ENCODE peak calls at places on chromosomes 7 and 10, in five cellular contexts. E, U, Q, N and Z are unnamed samples.

GRCh38 chr10:86955501-86956194 is 1.8 kb downstream of the MMRN2 start:
- DNase-seq in E (no peak), U (no peak), Q (peak; percentile 63), N (no peak), Z (no peak)

GRCh38 chr7:28037220-28038010 is 143.2 kb downstream of the JAZF1 start:
- DNase-seq in E (no peak), U (no peak), Q (no peak), N (peak; percentile 88), Z (no peak)

GRCh38 chr10:36380538-36380937 is 738.4 kb upstream of the FZD8 start:
- DNase-seq in E (no peak), U (no peak), Q (no peak), N (no peak), Z (no peak)

GRCh38 chr7:124457841-124458240 is 307.8 kb downstream of the GPR37 start:
- DNase-seq in E (no peak), U (no peak), Q (no peak), N (no peak), Z (no peak)

GRCh38 chr10:80133221-80133620 is 691 bp downstream of the PLAC9 start:
- DNase-seq in E (no peak), U (no peak), Q (no peak), N (peak; percentile 70), Z (no peak)

GRCh38 chr10:127415901-127416630 is 133.0 kb upstream of the NPS start:
- DNase-seq in E (no peak), U (no peak), Q (no peak), N (no peak), Z (no peak)

GRCh38 chr10:30041394-30042105 is 17.8 kb downstream of the JCAD start:
- DNase-seq in E (no peak), U (no peak), Q (no peak), N (peak; percentile 48), Z (no peak)

GRCh38 chr7:13032524-13032923 is 345.1 kb downstream of the ARL4A start:
- DNase-seq in E (no peak), U (no peak), Q (no peak), N (no peak), Z (no peak)

GRCh38 chr7:2564970-2565546 is 6.3 kb downstream of the IQCE start:
- DNase-seq in E (no peak), U (no peak), Q (no peak), N (no peak), Z (no peak)

GRCh38 chr10:69415049-69415448 is 1.7 kb downstream of the TACR2 start:
- DNase-seq in E (no peak), U (no peak), Q (no peak), N (no peak), Z (no peak)

GRCh38 chr7:98254516-98254915 is 2.5 kb upstream of the TECPR1 start:
- DNase-seq in E (no peak), U (no peak), Q (no peak), N (no peak), Z (no peak)

GRCh38 chr10:58150290-58150689 is 117.4 kb downstream of the IPMK start:
- DNase-seq in E (no peak), U (no peak), Q (no peak), N (no peak), Z (no peak)

GRCh38 chr7:48101352-48101751 is 12.3 kb downstream of the UPP1 start:
- DNase-seq in E (no peak), U (no peak), Q (no peak), N (no peak), Z (no peak)

GRCh38 chr7:23449941-23450340 is 20.4 kb downstream of the IGF2BP3 start:
- DNase-seq in E (no peak), U (no peak), Q (no peak), N (no peak), Z (no peak)
- TF ChIP-seq CTCF in E (no peak), U (no peak), Q (no peak), N (no peak), Z (no peak)

GRCh38 chr10:71268751-71269150 is 50.3 kb upstream of the SLC29A3 start:
- DNase-seq in E (no peak), U (no peak), Q (no peak), N (no peak), Z (no peak)
- TF ChIP-seq CTCF in E (no peak), U (no peak), Q (no peak), N (no peak), Z (peak; percentile 1)

GRCh38 chr10:1643161-1643910 is 94.0 kb downstream of the ADARB2 start:
- DNase-seq in E (peak; percentile 65), U (no peak), Q (peak; percentile 72), N (no peak), Z (peak; percentile 66)
- TF ChIP-seq CTCF in E (no peak), U (no peak), Q (no peak), N (no peak), Z (no peak)

DNA sequence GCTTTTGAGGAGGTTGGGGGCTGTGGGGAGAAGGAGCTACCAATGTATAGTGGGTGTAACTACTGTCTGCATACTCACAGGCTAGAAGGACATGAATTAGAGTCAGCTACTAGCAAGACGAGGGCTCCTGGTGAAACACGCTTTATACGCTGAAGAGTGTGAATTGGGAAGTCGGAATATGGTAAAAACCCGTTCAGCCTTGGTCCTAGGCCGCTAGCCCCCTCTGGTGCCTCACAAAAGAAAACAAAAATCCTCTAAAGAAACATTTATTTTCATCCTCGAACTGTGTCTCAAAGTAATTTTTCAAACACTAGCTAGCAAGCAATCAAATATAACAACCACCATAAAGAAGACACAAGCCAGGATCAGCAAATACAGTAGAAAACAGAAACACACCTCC is 338.1 kb upstream of the SEMA3C start:
- DNase-seq in E (no peak), U (no peak), Q (no peak), N (peak; percentile 57), Z (peak; percentile 14)
- TF ChIP-seq CTCF in E (peak; percentile 41), U (no peak), Q (no peak), N (peak; percentile 41), Z (peak; percentile 47)

DNA sequence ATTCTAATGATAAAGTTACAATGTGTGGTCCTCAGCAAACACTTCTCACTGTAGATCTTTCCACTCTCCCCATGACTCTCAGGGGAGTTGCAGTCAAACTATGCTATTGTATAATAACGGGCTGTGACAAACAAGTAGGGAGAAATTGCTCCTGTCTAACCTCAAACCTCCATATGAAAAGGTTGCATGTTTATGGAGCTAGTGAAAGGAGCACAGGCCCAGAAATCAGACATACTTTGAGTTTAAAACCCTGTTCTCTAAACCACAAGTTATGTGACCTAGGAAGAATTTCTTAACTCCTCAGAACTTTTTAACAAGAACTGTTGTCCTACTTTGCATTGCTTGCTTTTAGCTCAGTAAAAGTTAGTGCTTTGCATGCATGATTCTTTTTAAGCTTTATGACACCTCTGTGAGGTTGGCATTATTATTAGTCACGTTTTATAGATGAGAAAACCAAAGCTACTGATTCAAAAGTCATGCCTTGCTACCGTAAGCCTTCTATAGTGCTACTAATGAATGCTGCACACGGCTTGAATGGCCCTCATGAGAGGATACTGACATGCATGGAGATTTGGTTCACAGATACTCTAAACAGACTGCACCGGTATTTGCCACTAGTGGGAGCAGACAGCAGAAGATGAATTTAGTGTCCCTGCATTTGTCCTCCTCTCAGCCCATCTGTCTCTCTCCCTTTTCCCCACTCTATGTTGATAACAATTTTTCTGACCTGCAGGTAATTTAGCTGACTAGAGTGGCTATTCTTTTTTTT is 129.5 kb upstream of the PCGF5 start:
- DNase-seq in E (no peak), U (no peak), Q (no peak), N (no peak), Z (no peak)
- TF ChIP-seq CTCF in E (no peak), U (no peak), Q (no peak), N (peak; percentile 33), Z (peak; percentile 30)